ENCODE peak calls at places on chromosomes 5 and 9, in six cellular contexts. S is COR-L47, Q is DND-41, X is EL, R is RCC 7860, T is suprapubic skin. E is an unnamed sample.

GRCh38 chr5:136028782-136029742 is at the start of gene TGFBI:
- DNase-seq in S (no peak), Q (no peak), X (peak), R (peak), T (peak), E (peak)

GRCh38 chr5:102975040-102975439 is 144.9 kb downstream of the GIN1 start:
- DNase-seq in S (peak), Q (no peak), X (no peak), R (no peak), T (no peak), E (no peak)

GRCh38 chr5:55467862-55468551 is 66.8 kb downstream of the PLPP1 start:
- DNase-seq in S (no peak), Q (no peak), X (no peak), R (no peak), T (no peak), E (no peak)

GRCh38 chr5:159891371-159891770 is 24.9 kb upstream of the ADRA1B start:
- DNase-seq in S (no peak), Q (no peak), X (peak), R (peak), T (no peak), E (no peak)

GRCh38 chr5:81739283-81739682 is 11.6 kb downstream of the SSBP2 start:
- DNase-seq in S (no peak), Q (no peak), X (no peak), R (no peak), T (no peak), E (no peak)

GRCh38 chr9:99264070-99264469 is 42.0 kb downstream of the SEC61B start:
- DNase-seq in S (peak), Q (peak), X (peak), R (no peak), T (no peak), E (peak)

GRCh38 chr9:71036501-71036900 is 84.9 kb downstream of the TRPM3 start:
- DNase-seq in S (peak), Q (no peak), X (peak), R (no peak), T (no peak), E (no peak)

GRCh38 chr5:65482727-65483473 is 1.2 kb upstream of the ADAMTS6 start:
- DNase-seq in S (peak), Q (peak), X (peak), R (peak), T (no peak), E (no peak)

GRCh38 chr5:31196309-31196708 is 2.8 kb downstream of the CDH6 start:
- DNase-seq in S (no peak), Q (no peak), X (no peak), R (peak), T (no peak), E (no peak)

E was measured in stimulated activated CD4-positive, alpha-beta T cell treated with anti-CD3 and anti-CD28 coated beads, Interleukin-2, amount 100 ng/mL, for 24 hours.